ENCODE peak calls at places on chromosomes 1 and 21, in five cellular contexts. O, Q, I, N and V are unnamed samples.

GRCh38 chr1:24640288-24640687 is 2.8 kb upstream of the SRRM1 start:
- DNase-seq in O (no peak), Q (peak; percentile 31), I (no peak), N (no peak), V (no peak)

GRCh38 chr1:243667133-243667532 is 182.9 kb downstream of the AKT3 start:
- DNase-seq in O (no peak), Q (no peak), I (no peak), N (no peak), V (no peak)

GRCh38 chr1:186605762-186606350 is 74.4 kb downstream of the PTGS2 start:
- DNase-seq in O (no peak), Q (no peak), I (no peak), N (peak; percentile 59), V (peak; percentile 35)

GRCh38 chr1:88595355-88595754 is 88.7 kb upstream of the PKN2 start:
- DNase-seq in O (no peak), Q (no peak), I (no peak), N (peak; percentile 57), V (peak; percentile 34)

GRCh38 chr1:48668339-48668738 is 108.4 kb downstream of the BEND5 start:
- DNase-seq in O (no peak), Q (no peak), I (no peak), N (no peak), V (no peak)

GRCh38 chr1:41350055-41350378 is 11.2 kb upstream of the FOXO6 start:
- DNase-seq in O (peak; percentile 38), Q (peak; percentile 2), I (no peak), N (no peak), V (no peak)

GRCh38 chr1:161784963-161785362 is 18.8 kb downstream of the ATF6 start:
- DNase-seq in O (no peak), Q (no peak), I (no peak), N (no peak), V (no peak)

GRCh38 chr1:29280780-29281131 is 44.4 kb downstream of the PTPRU start:
- DNase-seq in O (peak; percentile 31), Q (no peak), I (no peak), N (peak; percentile 59), V (no peak)

GRCh38 chr1:118254001-118254400 is 69.0 kb upstream of the SPAG17 start:
- DNase-seq in O (no peak), Q (no peak), I (no peak), N (no peak), V (no peak)

GRCh38 chr21:42439284-42440186 is 35.8 kb downstream of the UBASH3A start:
- DNase-seq in O (no peak), Q (no peak), I (no peak), N (no peak), V (no peak)

GRCh38 chr1:207336559-207337467 is 15.3 kb downstream of the CD55 start:
- DNase-seq in O (no peak), Q (no peak), I (no peak), N (peak; percentile 90), V (no peak)

GRCh38 chr1:166947398-166948043 is 27.8 kb downstream of the ILDR2 start:
- DNase-seq in O (no peak), Q (peak; percentile 18), I (peak; percentile 30), N (peak; percentile 28), V (no peak)

GRCh38 chr1:23867953-23868847 is at the start of gene FUCA1:
- DNase-seq in O (peak; percentile 95), Q (peak; percentile 95), I (peak; percentile 85), N (peak; percentile 77), V (peak; percentile 95)

GRCh38 chr1:20223659-20224058 is 37.3 kb upstream of the PLA2G2C start:
- DNase-seq in O (no peak), Q (no peak), I (no peak), N (no peak), V (no peak)

GRCh38 chr1:85991261-85991660 is 165.3 kb downstream of the COL24A1 start:
- DNase-seq in O (no peak), Q (no peak), I (no peak), N (no peak), V (no peak)

GRCh38 chr21:18387994-18388393 is 15.6 kb downstream of the TMPRSS15 start:
- DNase-seq in O (no peak), Q (no peak), I (no peak), N (no peak), V (no peak)

GRCh38 chr21:37845535-37845934 is 70.7 kb downstream of the KCNJ6 start:
- DNase-seq in O (no peak), Q (peak; percentile 61), I (no peak), N (no peak), V (no peak)

GRCh38 chr1:50308883-50309282 is 114.4 kb downstream of the DMRTA2 start:
- DNase-seq in O (no peak), Q (peak; percentile 22), I (peak; percentile 20), N (peak; percentile 17), V (peak; percentile 44)

DNA sequence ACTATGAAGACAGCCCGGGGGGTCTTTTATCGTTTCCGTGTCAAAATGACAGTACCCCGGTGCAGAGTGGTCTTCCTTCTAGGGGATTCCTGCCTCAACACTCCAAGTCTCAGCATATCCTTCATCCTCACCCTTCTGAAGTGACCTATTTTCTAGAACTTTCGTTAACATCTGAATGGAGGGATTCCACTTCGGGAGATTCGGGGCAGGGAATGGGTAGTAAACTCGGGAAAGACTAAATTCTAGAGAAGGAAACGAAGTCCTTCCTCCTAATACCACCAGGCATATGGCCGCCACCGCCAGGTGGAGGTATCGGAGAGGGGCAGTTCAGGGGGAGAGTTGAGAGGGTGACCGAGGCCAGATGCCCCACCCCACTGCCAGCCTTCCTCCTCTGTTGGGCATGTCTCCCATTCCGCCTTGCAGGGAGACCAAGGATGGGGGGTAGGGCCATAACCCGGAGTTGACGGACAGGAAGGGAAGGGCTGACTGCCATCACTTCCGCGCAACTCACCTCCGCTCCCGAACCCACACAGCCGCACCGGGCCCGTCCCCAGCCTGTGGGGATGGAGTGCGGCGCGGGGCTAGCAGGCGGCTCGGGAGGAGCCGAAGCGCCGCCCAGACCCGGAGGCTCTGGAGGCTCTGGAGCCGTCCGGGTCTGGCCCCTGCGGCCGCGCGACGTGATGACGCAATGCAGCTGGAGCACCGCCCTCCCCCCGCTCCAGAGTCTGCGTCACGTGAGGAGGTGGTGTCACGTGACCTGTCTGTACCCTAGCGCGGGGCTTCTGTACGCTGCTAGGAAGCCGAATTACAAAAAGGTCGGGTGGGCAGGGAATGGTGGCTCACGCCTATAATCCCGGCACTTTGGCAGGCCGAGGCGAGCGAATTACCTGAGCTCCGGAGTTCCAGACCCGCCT is at the start of gene KLHL12:
- DNase-seq in O (peak; percentile 99), Q (peak; percentile 97), I (peak; percentile 90), N (peak; percentile 96), V (peak; percentile 99)
- TF ChIP-seq POLR2A in O (peak; percentile 50), Q (peak; percentile 94), I (peak; percentile 90), N (peak; percentile 88), V (peak; percentile 98)

GRCh38 chr1:227318003-227318851 is at the start of gene CDC42BPA:
- DNase-seq in O (peak; percentile 88), Q (peak; percentile 81), I (peak; percentile 71), N (peak; percentile 87), V (peak; percentile 89)

GRCh38 chr1:227318852-227319607 is 738 bp upstream of the CDC42BPA start:
- DNase-seq in O (no peak), Q (peak; percentile 40), I (peak; percentile 29), N (peak; percentile 56), V (peak; percentile 35)

GRCh38 chr1:227316456-227316855 is 1.8 kb downstream of the CDC42BPA start:
- DNase-seq in O (no peak), Q (no peak), I (no peak), N (no peak), V (no peak)

GRCh38 chr1:227316941-227317540 is 1.3 kb downstream of the CDC42BPA start:
- DNase-seq in O (no peak), Q (no peak), I (no peak), N (peak; percentile 31), V (peak; percentile 65)

GRCh38 chr1:227317541-227318002 is 720 bp downstream of the CDC42BPA start:
- DNase-seq in O (no peak), Q (peak; percentile 40), I (peak; percentile 20), N (peak; percentile 61), V (peak; percentile 76)
- TF ChIP-seq POLR2A in O (no peak), Q (no peak), I (no peak), N (no peak), V (peak; percentile 2)

GRCh38 chr21:46294647-46295176 is 8.6 kb downstream of the YBEY start:
- DNase-seq in O (no peak), Q (no peak), I (peak; percentile 67), N (peak; percentile 68), V (peak; percentile 46)

GRCh38 chr21:46298083-46298412 is 11.9 kb downstream of the YBEY start:
- DNase-seq in O (no peak), Q (no peak), I (no peak), N (no peak), V (peak; percentile 31)

GRCh38 chr21:46297311-46298082 is 11.4 kb downstream of the YBEY start:
- DNase-seq in O (no peak), Q (no peak), I (no peak), N (no peak), V (peak; percentile 32)

GRCh38 chr21:46295177-46295711 is 9.1 kb downstream of the YBEY start:
- DNase-seq in O (no peak), Q (no peak), I (peak; percentile 83), N (peak; percentile 69), V (no peak)

DNA sequence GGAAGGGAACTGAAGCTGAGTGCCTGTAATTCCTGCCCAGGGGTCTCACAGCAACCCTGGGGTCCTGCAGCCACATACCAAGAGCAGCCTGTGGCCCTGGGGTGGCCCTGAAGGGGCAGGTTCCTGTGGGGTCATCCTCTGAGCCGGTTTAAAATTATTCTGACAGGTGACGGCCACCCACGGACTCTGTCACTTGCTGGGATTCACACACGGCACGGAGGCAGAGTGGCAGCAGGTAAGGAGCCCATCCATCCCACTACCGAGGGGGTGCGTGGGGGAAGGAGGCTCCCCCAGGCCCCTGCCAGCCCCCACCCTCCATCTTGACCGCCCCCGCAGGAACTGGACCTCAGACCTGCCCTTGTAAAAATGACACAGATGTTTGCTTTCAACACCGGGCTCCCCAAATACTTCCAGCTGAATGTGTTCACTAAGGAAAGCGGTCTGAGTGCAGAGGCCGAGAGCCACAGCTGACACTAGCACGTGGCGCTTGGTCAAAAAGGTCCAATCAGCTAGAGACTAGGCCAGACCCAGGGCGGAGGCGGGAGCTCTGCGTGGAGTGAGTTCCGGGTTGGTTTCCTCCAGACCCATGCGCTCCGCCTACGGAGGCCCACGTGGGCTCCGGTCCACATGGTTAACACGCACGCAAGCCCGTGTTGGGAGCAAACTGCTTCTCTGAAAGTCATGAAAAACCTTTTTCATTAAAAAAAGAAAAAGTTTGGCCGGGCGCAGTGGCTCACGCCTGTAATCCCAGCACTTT is 10.0 kb downstream of the YBEY start:
- DNase-seq in O (peak; percentile 95), Q (peak; percentile 37), I (no peak), N (peak; percentile 32), V (peak; percentile 78)
- TF ChIP-seq POLR2A in O (no peak), Q (no peak), I (no peak), N (no peak), V (peak; percentile 35)

DNA sequence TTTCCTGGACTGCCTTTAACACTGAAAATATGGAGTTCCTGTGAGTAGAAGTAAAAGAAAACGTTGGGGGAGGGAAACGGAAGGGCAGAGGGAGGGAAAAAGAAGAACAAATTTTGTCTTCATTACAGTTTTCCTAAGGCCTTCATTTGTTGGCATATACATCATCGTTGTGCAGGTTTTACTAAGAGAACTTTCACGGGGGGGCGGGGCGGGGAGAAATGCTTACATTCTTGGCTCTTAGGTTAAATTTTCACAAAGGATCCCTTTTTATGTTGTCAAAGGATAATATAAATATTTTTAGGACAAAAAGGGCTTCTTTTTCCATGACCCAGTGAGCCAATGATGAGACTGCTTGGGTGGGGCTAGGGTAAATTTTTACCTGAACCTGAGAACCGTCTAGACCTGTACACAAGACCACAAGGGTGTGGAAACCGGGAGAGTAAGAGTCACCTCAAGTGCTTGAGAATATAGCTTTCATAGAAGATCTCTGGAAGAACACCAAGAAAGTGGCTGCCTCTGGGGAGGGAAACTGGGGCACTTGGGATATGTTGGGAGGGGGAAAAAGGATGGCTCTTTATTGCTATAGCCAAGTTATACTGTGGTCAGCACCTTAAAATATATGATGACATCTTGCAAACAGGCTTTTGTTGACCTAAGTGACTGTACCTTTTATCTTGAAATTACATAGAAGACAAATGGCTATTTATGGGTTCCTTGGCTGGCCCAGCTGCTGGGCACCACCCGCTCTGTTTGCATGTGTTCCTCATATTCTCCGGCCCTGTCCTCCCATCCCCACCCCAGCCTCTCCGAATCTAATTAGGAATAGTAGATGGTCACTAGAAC is 2.0 kb upstream of the UTP25 start:
- DNase-seq in O (no peak), Q (no peak), I (no peak), N (no peak), V (no peak)
- TF ChIP-seq POLR2A in O (no peak), Q (no peak), I (no peak), N (no peak), V (no peak)